ENCODE peak calls at places on chromosomes 4 and X, in four cellular contexts. F, Y, Z and R are unnamed samples.

GRCh38 chrX:149950681-149951080 is 12.4 kb upstream of the EOLA2 start:
- DNase-seq in F (peak; percentile 12), Y (peak; percentile 57), Z (peak; percentile 72), R (peak; percentile 20)

GRCh38 chrX:137313627-137314026 is 252.3 kb upstream of the ZIC3 start:
- DNase-seq in F (no peak), Y (no peak), Z (no peak), R (no peak)

GRCh38 chr4:188127157-188127874 is 11.9 kb upstream of the TRIML1 start:
- DNase-seq in F (no peak), Y (peak; percentile 51), Z (peak; percentile 68), R (no peak)

GRCh38 chrX:150627957-150628356 is 59.5 kb downstream of the MTM1 start:
- DNase-seq in F (no peak), Y (no peak), Z (no peak), R (no peak)

GRCh38 chr4:85489273-85489672 is 14.3 kb downstream of the ARHGAP24 start:
- DNase-seq in F (no peak), Y (peak; percentile 72), Z (peak; percentile 52), R (no peak)

GRCh38 chr4:38752393-38752961 is 30.3 kb downstream of the TLR10 start:
- DNase-seq in F (no peak), Y (peak; percentile 54), Z (peak; percentile 47), R (no peak)

GRCh38 chr4:19514276-19515070 is 737.2 kb upstream of the SLIT2 start:
- DNase-seq in F (no peak), Y (no peak), Z (peak; percentile 34), R (no peak)

GRCh38 chr4:52618795-52619590 is 40.1 kb downstream of the USP46 start:
- DNase-seq in F (no peak), Y (no peak), Z (no peak), R (no peak)

GRCh38 chr4:48779095-48779997 is 733 bp downstream of the FRYL start:
- DNase-seq in F (peak; percentile 53), Y (peak; percentile 65), Z (peak; percentile 52), R (peak; percentile 37)

GRCh38 chrX:39688576-39689373 is 409.0 kb downstream of the BCOR start:
- DNase-seq in F (peak; percentile 82), Y (peak; percentile 48), Z (peak; percentile 38), R (no peak)

GRCh38 chr4:188109157-188109755 is at the start of gene TRIML2:
- DNase-seq in F (no peak), Y (peak; percentile 18), Z (no peak), R (no peak)

GRCh38 chr4:5773271-5773555 is 62.2 kb downstream of the EVC start:
- DNase-seq in F (no peak), Y (no peak), Z (peak; percentile 48), R (no peak)

GRCh38 chrX:110425222-110425621 is 66.6 kb downstream of the RTL9 start:
- DNase-seq in F (no peak), Y (no peak), Z (no peak), R (no peak)

GRCh38 chrX:12790878-12791252 is 347 bp upstream of the PRPS2 start:
- DNase-seq in F (no peak), Y (no peak), Z (no peak), R (no peak)

GRCh38 chrX:108671526-108671925 is 64.8 kb downstream of the IRS4 start:
- DNase-seq in F (no peak), Y (no peak), Z (no peak), R (no peak)

GRCh38 chr4:118755438-118756226 is 70.4 kb downstream of the METTL14 start:
- DNase-seq in F (no peak), Y (no peak), Z (no peak), R (no peak)

GRCh38 chr4:117777721-117778120 is 256.6 kb upstream of the NDST3 start:
- DNase-seq in F (no peak), Y (no peak), Z (peak; percentile 62), R (no peak)